ENCODE peak calls at places on chromosomes 7 and 10, in eight cellular contexts. G is stimulated activated CD8-positive, alpha-beta memory T cell treated with anti-CD3 and anti-CD28 coated beads, Interleukin-2, amount 100 ng/mL, for 1 hour; F is ELR; M is adrenal gland; W is T47D; Q is uterus; P is SHP77; R is Caco-2. A is an unnamed sample.
A peak's percentile ranks its signal among the peaks of the same experiment; 100 is the strongest.

GRCh38 chr10:126207313-126207771 is 180.9 kb downstream of the ADAM12 start:
- DNase-seq in G (no peak), F (no peak), M (no peak), W (no peak), Q (no peak), P (no peak), R (no peak), A (no peak)

GRCh38 chr10:104303594-104304178 is 34.6 kb downstream of the ITPRIP start:
- DNase-seq in G (no peak), F (no peak), M (no peak), W (no peak), Q (no peak), P (no peak), R (no peak), A (no peak)

GRCh38 chr7:132061931-132062330 is 505.5 kb upstream of the PODXL start:
- DNase-seq in G (no peak), F (peak; percentile 33), M (no peak), W (no peak), Q (no peak), P (no peak), R (no peak), A (no peak)

GRCh38 chr7:135980665-135981180 is 3.6 kb upstream of the MTPN start:
- DNase-seq in G (peak; percentile 20), F (peak; percentile 59), M (peak; percentile 68), W (no peak), Q (no peak), P (no peak), R (no peak), A (peak; percentile 39)

GRCh38 chr7:35723011-35723410 is 28.1 kb upstream of the HERPUD2 start:
- DNase-seq in G (no peak), F (peak; percentile 81), M (no peak), W (no peak), Q (no peak), P (no peak), R (no peak), A (no peak)

GRCh38 chr10:102368072-102368471 is 27.4 kb upstream of the NFKB2 start:
- DNase-seq in G (no peak), F (peak; percentile 25), M (no peak), W (peak; percentile 97), Q (no peak), P (no peak), R (peak; percentile 34), A (no peak)

GRCh38 chr10:64773357-64773756 is 1252.2 kb downstream of the REEP3 start:
- DNase-seq in G (no peak), F (no peak), M (no peak), W (no peak), Q (no peak), P (no peak), R (no peak), A (no peak)

GRCh38 chr10:132306951-132307751 is 599 bp downstream of the STK32C start:
- DNase-seq in G (no peak), F (no peak), M (peak; percentile 71), W (peak; percentile 84), Q (no peak), P (peak; percentile 44), R (peak; percentile 84), A (peak; percentile 43)

GRCh38 chr7:96236198-96237039 is 85.5 kb downstream of the SLC25A13 start:
- DNase-seq in G (no peak), F (peak; percentile 78), M (peak; percentile 72), W (no peak), Q (peak; percentile 75), P (peak; percentile 43), R (no peak), A (no peak)

GRCh38 chr10:21991785-21992184 is 11.7 kb downstream of the DNAJC1 start:
- DNase-seq in G (no peak), F (no peak), M (no peak), W (no peak), Q (no peak), P (no peak), R (no peak), A (no peak)

A was measured in transverse colon.